ENCODE peak calls at places on chromosomes 6 and 20, in six cellular contexts. One of them, this sample, is unnamed.

GRCh38 chr6:101572627-101573026 is 179.1 kb downstream of the GRIK2 start:
- DNase-seq in suprapubic skin: no peak
- DNase-seq in OCI-LY7: no peak
- DNase-seq in dorsolateral prefrontal cortex: no peak
- DNase-seq in GM13976: no peak
- DNase-seq in AG09309: no peak
- DNase-seq in this sample: no peak

GRCh38 chr20:21323640-21324039 is 20.5 kb downstream of the XRN2 start:
- DNase-seq in AG09309: no peak
- DNase-seq in dorsolateral prefrontal cortex: no peak
- DNase-seq in GM13976: no peak
- DNase-seq in suprapubic skin: no peak
- DNase-seq in OCI-LY7: no peak
- DNase-seq in this sample: no peak

GRCh38 chr6:32971581-32972352 is 3.4 kb downstream of the BRD2 start:
- DNase-seq in dorsolateral prefrontal cortex: peak; percentile 99
- DNase-seq in OCI-LY7: peak; percentile 100
- DNase-seq in GM13976: peak; percentile 96
- DNase-seq in suprapubic skin: peak; percentile 99
- DNase-seq in AG09309: peak; percentile 99
- DNase-seq in this sample: peak; percentile 95

GRCh38 chr6:150293423-150294280 is 75.2 kb upstream of the IYD start:
- DNase-seq in dorsolateral prefrontal cortex: no peak
- DNase-seq in GM13976: no peak
- DNase-seq in suprapubic skin: no peak
- DNase-seq in OCI-LY7: no peak
- DNase-seq in AG09309: no peak
- DNase-seq in this sample: no peak

GRCh38 chr6:81909981-81910910 is 157.8 kb upstream of the TENT5A start:
- DNase-seq in GM13976: no peak
- DNase-seq in dorsolateral prefrontal cortex: no peak
- DNase-seq in AG09309: no peak
- DNase-seq in suprapubic skin: no peak
- DNase-seq in OCI-LY7: no peak
- DNase-seq in this sample: no peak

GRCh38 chr6:31639043-31639442 is 13.4 kb downstream of the BAG6 start:
- DNase-seq in OCI-LY7: no peak
- DNase-seq in GM13976: no peak
- DNase-seq in dorsolateral prefrontal cortex: no peak
- DNase-seq in suprapubic skin: no peak
- DNase-seq in AG09309: no peak
- DNase-seq in this sample: no peak

GRCh38 chr20:58597021-58597940 is 53.8 kb upstream of the STX16 start:
- DNase-seq in dorsolateral prefrontal cortex: no peak
- DNase-seq in OCI-LY7: no peak
- DNase-seq in GM13976: no peak
- DNase-seq in suprapubic skin: no peak
- DNase-seq in AG09309: no peak
- DNase-seq in this sample: no peak

GRCh38 chr20:1330075-1330830 is 1.3 kb upstream of the SDCBP2 start:
- DNase-seq in suprapubic skin: peak; percentile 84
- DNase-seq in OCI-LY7: peak; percentile 38
- DNase-seq in dorsolateral prefrontal cortex: no peak
- DNase-seq in AG09309: no peak
- DNase-seq in GM13976: no peak
- DNase-seq in this sample: no peak

GRCh38 chr20:61127311-61128044 is 124.6 kb upstream of the CDH4 start:
- DNase-seq in GM13976: no peak
- DNase-seq in AG09309: peak; percentile 16
- DNase-seq in suprapubic skin: no peak
- DNase-seq in dorsolateral prefrontal cortex: no peak
- DNase-seq in OCI-LY7: no peak
- DNase-seq in this sample: no peak

GRCh38 chr20:57398231-57398821 is 7.1 kb downstream of the RBM38 start:
- DNase-seq in OCI-LY7: peak; percentile 97
- DNase-seq in GM13976: peak; percentile 87
- DNase-seq in suprapubic skin: no peak
- DNase-seq in AG09309: no peak
- DNase-seq in dorsolateral prefrontal cortex: no peak
- DNase-seq in this sample: peak; percentile 85

GRCh38 chr6:157424491-157425020 is 43.6 kb downstream of the ZDHHC14 start:
- DNase-seq in dorsolateral prefrontal cortex: no peak
- DNase-seq in suprapubic skin: no peak
- DNase-seq in AG09309: no peak
- DNase-seq in GM13976: no peak
- DNase-seq in OCI-LY7: no peak
- DNase-seq in this sample: no peak

GRCh38 chr6:45739058-45739457 is 276.6 kb downstream of the CLIC5 start:
- DNase-seq in dorsolateral prefrontal cortex: no peak
- DNase-seq in OCI-LY7: no peak
- DNase-seq in GM13976: no peak
- DNase-seq in suprapubic skin: no peak
- DNase-seq in AG09309: no peak
- DNase-seq in this sample: no peak

GRCh38 chr20:40286991-40287531 is 402.0 kb downstream of the MAFB start:
- DNase-seq in GM13976: no peak
- DNase-seq in AG09309: no peak
- DNase-seq in dorsolateral prefrontal cortex: peak; percentile 45
- DNase-seq in OCI-LY7: no peak
- DNase-seq in suprapubic skin: peak; percentile 89
- DNase-seq in this sample: no peak

GRCh38 chr20:17752452-17752851 is 52.7 kb downstream of the BANF2 start:
- DNase-seq in OCI-LY7: no peak
- DNase-seq in AG09309: no peak
- DNase-seq in dorsolateral prefrontal cortex: no peak
- DNase-seq in GM13976: no peak
- DNase-seq in suprapubic skin: no peak
- DNase-seq in this sample: no peak

GRCh38 chr20:64069614-64070243 is 6.7 kb downstream of the TCEA2 start:
- DNase-seq in suprapubic skin: no peak
- DNase-seq in dorsolateral prefrontal cortex: no peak
- DNase-seq in GM13976: peak; percentile 75
- DNase-seq in OCI-LY7: no peak
- DNase-seq in AG09309: no peak
- DNase-seq in this sample: peak; percentile 59

GRCh38 chr20:57061058-57061900 is 205.2 kb downstream of the BMP7 start:
- DNase-seq in GM13976: no peak
- DNase-seq in suprapubic skin: no peak
- DNase-seq in dorsolateral prefrontal cortex: no peak
- DNase-seq in AG09309: no peak
- DNase-seq in OCI-LY7: peak; percentile 14
- DNase-seq in this sample: no peak

GRCh38 chr6:15255481-15256414 is 9.9 kb downstream of the JARID2 start:
- DNase-seq in AG09309: no peak
- DNase-seq in GM13976: no peak
- DNase-seq in suprapubic skin: no peak
- DNase-seq in OCI-LY7: peak; percentile 89
- DNase-seq in dorsolateral prefrontal cortex: no peak
- DNase-seq in this sample: peak; percentile 50

GRCh38 chr6:36678488-36679042 is at the start of gene CDKN1A:
- DNase-seq in GM13976: peak; percentile 89
- DNase-seq in suprapubic skin: peak; percentile 95
- DNase-seq in OCI-LY7: peak; percentile 33
- DNase-seq in AG09309: no peak
- DNase-seq in dorsolateral prefrontal cortex: peak; percentile 92
- DNase-seq in this sample: peak; percentile 87
- TF ChIP-seq CTCF in GM13976: no peak
- TF ChIP-seq CTCF in suprapubic skin: no peak
- TF ChIP-seq CTCF in OCI-LY7: no peak
- TF ChIP-seq CTCF in AG09309: no peak
- TF ChIP-seq CTCF in dorsolateral prefrontal cortex: peak; percentile 52
- TF ChIP-seq CTCF in this sample: no peak

DNA sequence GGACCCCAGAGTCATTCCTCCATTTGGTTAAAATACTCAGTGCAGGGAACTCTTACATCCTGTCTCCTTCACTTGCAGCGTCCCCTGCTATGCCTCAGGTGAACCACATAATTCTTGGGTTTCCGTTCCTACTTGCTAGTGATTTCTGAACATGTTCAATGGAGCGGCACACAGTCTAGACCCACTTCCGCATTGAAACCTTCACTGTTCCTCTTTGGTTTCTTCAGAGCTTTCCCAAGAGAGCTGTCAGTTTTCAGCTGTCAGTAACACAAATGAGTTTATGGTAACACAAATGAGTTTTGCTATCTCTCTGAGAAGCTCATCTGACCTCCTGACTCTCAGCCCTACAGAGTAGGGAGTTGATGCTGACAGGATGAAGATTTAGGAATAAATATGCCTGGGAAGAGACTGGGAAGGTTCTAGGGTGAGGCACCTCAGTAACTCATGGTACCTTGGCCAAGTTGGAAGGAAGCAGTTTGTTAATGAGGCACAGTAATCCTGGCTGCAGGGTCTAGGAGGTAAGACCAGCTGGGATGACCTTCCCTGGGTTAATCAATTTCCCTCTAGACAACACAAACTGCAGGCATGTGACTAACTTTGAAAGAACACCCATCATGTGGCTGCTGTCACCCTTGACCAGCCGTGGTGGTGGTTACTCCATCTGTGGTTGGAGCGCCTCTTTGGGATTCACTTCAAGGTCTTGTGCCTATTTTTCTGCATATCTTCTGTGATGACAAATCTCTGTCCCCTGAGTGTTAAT is 5.4 kb downstream of the SYS1 start:
- DNase-seq in dorsolateral prefrontal cortex: no peak
- DNase-seq in suprapubic skin: no peak
- DNase-seq in AG09309: no peak
- DNase-seq in GM13976: peak; percentile 86
- DNase-seq in OCI-LY7: peak; percentile 97
- DNase-seq in this sample: peak; percentile 86
- TF ChIP-seq CTCF in dorsolateral prefrontal cortex: no peak
- TF ChIP-seq CTCF in suprapubic skin: no peak
- TF ChIP-seq CTCF in AG09309: no peak
- TF ChIP-seq CTCF in GM13976: no peak
- TF ChIP-seq CTCF in OCI-LY7: no peak
- TF ChIP-seq CTCF in this sample: peak; percentile 6

DNA sequence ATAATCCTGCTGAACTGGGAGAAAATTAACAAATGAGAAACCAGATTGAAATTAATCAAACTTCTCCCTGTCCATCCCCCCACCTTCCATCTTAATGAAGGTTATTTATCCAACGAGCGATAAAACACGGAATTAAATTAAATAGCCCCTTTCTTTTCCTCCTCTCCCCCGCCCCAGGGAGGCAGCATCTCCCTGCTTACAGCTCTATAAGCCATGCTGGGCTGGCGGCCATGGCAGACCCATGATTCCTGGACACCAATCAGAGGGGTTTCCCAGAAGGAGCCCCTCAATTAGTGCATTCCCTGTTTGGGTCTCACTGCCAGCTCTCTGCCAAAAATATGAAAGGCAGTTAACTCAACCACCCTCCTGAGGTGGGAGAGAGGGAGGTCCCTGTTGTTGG is 33.8 kb downstream of the GRM4 start:
- DNase-seq in dorsolateral prefrontal cortex: no peak
- DNase-seq in AG09309: no peak
- DNase-seq in suprapubic skin: no peak
- DNase-seq in GM13976: no peak
- DNase-seq in OCI-LY7: no peak
- DNase-seq in this sample: no peak
- TF ChIP-seq CTCF in dorsolateral prefrontal cortex: no peak
- TF ChIP-seq CTCF in AG09309: no peak
- TF ChIP-seq CTCF in suprapubic skin: no peak
- TF ChIP-seq CTCF in GM13976: no peak
- TF ChIP-seq CTCF in OCI-LY7: no peak
- TF ChIP-seq CTCF in this sample: no peak

GRCh38 chr20:8662433-8662954 is 406.4 kb upstream of the PLCB4 start:
- DNase-seq in GM13976: no peak
- DNase-seq in AG09309: no peak
- DNase-seq in dorsolateral prefrontal cortex: no peak
- DNase-seq in suprapubic skin: no peak
- DNase-seq in OCI-LY7: peak; percentile 24
- DNase-seq in this sample: no peak

GRCh38 chr20:8661229-8662023 is 407.5 kb upstream of the PLCB4 start:
- DNase-seq in AG09309: no peak
- DNase-seq in GM13976: no peak
- DNase-seq in suprapubic skin: no peak
- DNase-seq in dorsolateral prefrontal cortex: no peak
- DNase-seq in OCI-LY7: peak; percentile 23
- DNase-seq in this sample: no peak

GRCh38 chr20:8667306-8667705 is 401.6 kb upstream of the PLCB4 start:
- DNase-seq in OCI-LY7: no peak
- DNase-seq in AG09309: no peak
- DNase-seq in suprapubic skin: no peak
- DNase-seq in GM13976: no peak
- DNase-seq in dorsolateral prefrontal cortex: no peak
- DNase-seq in this sample: no peak

GRCh38 chr20:8663424-8663823 is 405.5 kb upstream of the PLCB4 start:
- DNase-seq in OCI-LY7: no peak
- DNase-seq in AG09309: no peak
- DNase-seq in GM13976: no peak
- DNase-seq in dorsolateral prefrontal cortex: no peak
- DNase-seq in suprapubic skin: no peak
- DNase-seq in this sample: no peak

DNA sequence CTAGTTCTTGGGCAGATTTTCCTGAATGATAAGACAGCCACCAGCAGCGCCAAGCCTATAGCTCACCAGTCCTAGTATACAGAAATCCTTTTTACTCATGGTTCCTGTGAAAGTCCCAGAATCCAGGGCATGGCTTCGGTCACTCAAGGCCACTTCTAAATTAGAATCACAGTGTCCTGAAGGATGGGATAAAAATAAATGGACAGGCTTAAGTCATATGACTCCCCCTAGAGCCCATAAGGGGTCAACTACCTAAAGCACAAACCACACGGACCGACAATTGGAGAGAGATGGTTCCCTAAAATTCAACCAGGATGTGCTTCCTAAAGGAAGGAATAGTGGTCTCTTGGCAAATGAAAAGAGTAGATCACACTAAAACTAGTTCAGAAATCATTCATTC is 404.1 kb upstream of the PLCB4 start:
- DNase-seq in dorsolateral prefrontal cortex: no peak
- DNase-seq in AG09309: no peak
- DNase-seq in suprapubic skin: no peak
- DNase-seq in OCI-LY7: peak; percentile 6
- DNase-seq in GM13976: no peak
- DNase-seq in this sample: no peak
- TF ChIP-seq CTCF in dorsolateral prefrontal cortex: no peak
- TF ChIP-seq CTCF in AG09309: peak; percentile 14
- TF ChIP-seq CTCF in suprapubic skin: no peak
- TF ChIP-seq CTCF in OCI-LY7: peak; percentile 65
- TF ChIP-seq CTCF in GM13976: no peak
- TF ChIP-seq CTCF in this sample: no peak

This sample was measured in GM10248.